ENCODE peak calls at places on chromosomes 12 and 14, in four cellular contexts. F is GM12878, Y is K562, T is HepG2. L is an unnamed sample.

GRCh38 chr12:25590021-25590721 is 37.1 kb upstream of the LMNTD1 start:
- DNase-seq in Y (no peak), T (no peak), F (no peak), L (no peak)

GRCh38 chr12:3311491-3312103 is 179.4 kb upstream of the PRMT8 start:
- DNase-seq in Y (no peak), T (no peak), F (no peak), L (no peak)

GRCh38 chr12:85866929-85867776 is 6.9 kb upstream of the NTS start:
- DNase-seq in Y (peak), T (peak), F (no peak), L (peak)

GRCh38 chr12:106918746-106919145 is 37.0 kb upstream of the TMEM263 start:
- DNase-seq in Y (no peak), T (peak), F (no peak), L (no peak)

GRCh38 chr12:47808574-47809380 is 10.9 kb downstream of the HDAC7 start:
- DNase-seq in T (no peak), F (no peak), Y (peak), L (no peak)

GRCh38 chr12:90013409-90013808 is 304.8 kb upstream of the ATP2B1 start:
- DNase-seq in T (no peak), Y (no peak), F (peak), L (no peak)

GRCh38 chr12:71565568-71565967 is 98.1 kb downstream of the ZFC3H1 start:
- DNase-seq in Y (no peak), T (no peak), F (no peak), L (no peak)

GRCh38 chr12:22850185-22850584 is 225.2 kb downstream of the ETNK1 start:
- DNase-seq in T (no peak), Y (no peak), F (no peak), L (no peak)

GRCh38 chr14:90600619-90601018 is 203.8 kb downstream of the CALM1 start:
- DNase-seq in Y (no peak), T (no peak), F (no peak), L (no peak)
- TF ChIP-seq POLR2AphosphoS2 in Y (no peak), T (no peak), F (no peak), L (no peak)

DNA sequence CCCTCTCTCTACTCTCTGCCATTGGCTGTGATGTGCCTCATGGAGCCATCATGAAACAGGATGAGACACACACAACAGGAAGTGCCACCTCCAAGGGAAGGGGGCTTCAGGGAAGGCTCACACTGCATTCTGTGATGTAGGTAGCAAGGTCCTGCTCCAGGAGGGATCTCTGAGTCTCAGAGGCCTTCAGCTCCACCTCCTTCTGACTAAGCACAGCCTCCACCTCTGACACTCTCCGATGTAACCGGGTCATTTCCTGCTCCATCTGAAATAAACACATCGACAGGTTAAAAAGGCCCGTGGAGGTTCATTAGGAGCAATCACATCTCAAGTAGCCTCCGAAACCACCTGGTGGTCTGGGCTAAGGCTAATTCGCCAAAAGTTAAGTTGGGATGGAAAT is 93.3 kb downstream of the CIT start:
- DNase-seq in Y (no peak), F (no peak), T (no peak), L (no peak)
- TF ChIP-seq POLR2AphosphoS2 in Y (no peak), F (no peak), T (no peak), L (no peak)

GRCh38 chr12:30146561-30146960 is 362.8 kb upstream of the TMTC1 start:
- DNase-seq in T (no peak), F (no peak), Y (no peak), L (no peak)

DNA sequence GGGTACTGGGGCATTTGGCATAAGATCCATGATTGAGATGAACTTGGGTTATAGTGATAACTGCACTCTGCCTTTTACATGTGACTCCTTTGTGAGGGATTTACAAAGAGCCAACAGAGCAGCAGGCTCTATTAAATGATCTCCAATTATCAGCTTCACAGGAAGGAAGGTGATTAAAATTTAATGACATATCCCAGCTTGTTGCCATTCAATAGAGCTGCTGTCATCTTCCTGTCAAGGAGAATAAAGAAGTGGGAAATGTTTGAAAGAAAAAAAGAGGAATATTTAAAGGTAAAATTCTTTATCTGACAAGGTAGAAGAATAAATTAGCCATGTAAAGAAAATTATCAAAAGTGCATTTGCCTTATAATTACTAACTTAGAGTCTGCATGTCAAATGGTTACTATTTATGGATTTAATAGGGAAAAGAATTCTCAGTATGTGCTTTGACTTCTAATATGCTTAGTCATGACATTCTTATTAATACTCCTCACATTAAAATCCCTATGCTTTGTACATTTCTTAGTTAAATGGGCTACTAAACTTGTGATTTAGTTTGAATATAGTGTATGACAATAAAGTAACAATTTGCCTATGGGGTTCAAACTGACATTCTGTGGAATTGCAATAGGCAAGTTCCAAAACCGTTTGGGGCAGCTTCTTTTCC is 361.7 kb upstream of the TMTC1 start:
- DNase-seq in Y (no peak), T (no peak), F (no peak), L (no peak)
- TF ChIP-seq POLR2AphosphoS2 in Y (no peak), T (no peak), F (no peak), L (no peak)

GRCh38 chr12:121610239-121611149 is 15.8 kb upstream of the ORAI1 start:
- DNase-seq in T (no peak), F (no peak), Y (no peak), L (no peak)

GRCh38 chr12:121608301-121608700 is 18.0 kb upstream of the ORAI1 start:
- DNase-seq in T (no peak), Y (no peak), F (no peak), L (no peak)

GRCh38 chr12:121614872-121615467 is 11.4 kb upstream of the ORAI1 start:
- DNase-seq in T (no peak), F (no peak), Y (no peak), L (no peak)

GRCh38 chr12:121611306-121611705 is 15.0 kb upstream of the ORAI1 start:
- DNase-seq in T (no peak), F (no peak), Y (peak), L (no peak)

DNA sequence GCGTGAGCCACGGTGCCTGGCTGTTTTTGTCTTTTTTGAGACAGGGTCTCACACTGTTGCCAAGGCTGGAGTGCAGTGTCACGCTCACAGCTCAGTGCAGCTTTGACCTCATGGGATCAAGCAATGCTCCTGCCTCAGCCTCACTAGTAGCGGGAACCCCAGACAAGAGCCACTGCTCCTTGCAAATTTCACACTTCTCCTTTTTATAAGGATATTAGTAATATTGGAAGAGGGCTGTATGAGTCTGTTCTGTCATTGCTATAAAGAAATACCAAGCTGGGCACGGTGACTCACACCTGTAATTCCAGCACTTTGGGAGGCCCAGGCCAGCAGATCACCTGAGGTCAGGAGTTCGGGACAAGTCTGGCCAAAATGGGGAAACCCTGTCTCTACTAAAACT is 12.9 kb upstream of the ORAI1 start:
- DNase-seq in F (no peak), Y (no peak), T (no peak), L (no peak)
- TF ChIP-seq POLR2AphosphoS2 in F (no peak), Y (no peak), T (no peak), L (no peak)

GRCh38 chr14:93137864-93138263 is 22.1 kb upstream of the ITPK1 start:
- DNase-seq in T (peak), Y (peak), F (no peak), L (no peak)
- TF ChIP-seq POLR2AphosphoS2 in T (no peak), Y (no peak), F (no peak), L (no peak)

GRCh38 chr12:27975222-27976136 is 2.9 kb upstream of the PTHLH start:
- DNase-seq in T (no peak), F (no peak), Y (peak), L (no peak)

GRCh38 chr12:27981874-27982273 is 9.3 kb upstream of the PTHLH start:
- DNase-seq in F (no peak), Y (no peak), T (no peak), L (peak)

GRCh38 chr12:27982951-27983350 is 10.4 kb upstream of the PTHLH start:
- DNase-seq in F (no peak), Y (no peak), T (no peak), L (no peak)

GRCh38 chr12:27982380-27982779 is 9.8 kb upstream of the PTHLH start:
- DNase-seq in Y (no peak), T (no peak), F (no peak), L (no peak)

GRCh38 chr12:27979145-27979544 is 6.6 kb upstream of the PTHLH start:
- DNase-seq in T (no peak), Y (no peak), F (no peak), L (no peak)
- TF ChIP-seq POLR2AphosphoS2 in T (no peak), Y (no peak), F (no peak), L (no peak)

L was measured in A549.